ENCODE peak calls at places on chromosomes 1 and 21, in six cellular contexts. One of them, this sample, is unnamed.

GRCh38 chr1:25084407-25084806 is 147.9 kb downstream of the SYF2 start:
- DNase-seq in heart right ventricle: no peak
- DNase-seq in left lung: no peak
- DNase-seq in adrenal gland: no peak
- DNase-seq in lung: no peak
- DNase-seq in PC-9: no peak
- DNase-seq in this sample: no peak

GRCh38 chr1:205668951-205669340 is 11.4 kb downstream of the SLC45A3 start:
- DNase-seq in heart right ventricle: no peak
- DNase-seq in PC-9: no peak
- DNase-seq in left lung: no peak
- DNase-seq in lung: no peak
- DNase-seq in adrenal gland: no peak
- DNase-seq in this sample: no peak

GRCh38 chr1:204578867-204579664 is 62.9 kb downstream of the MDM4 start:
- DNase-seq in heart right ventricle: peak; percentile 28
- DNase-seq in lung: no peak
- DNase-seq in left lung: no peak
- DNase-seq in PC-9: no peak
- DNase-seq in adrenal gland: no peak
- DNase-seq in this sample: no peak

GRCh38 chr1:27403931-27404330 is 11.5 kb downstream of the GPR3 start:
- DNase-seq in adrenal gland: no peak
- DNase-seq in left lung: no peak
- DNase-seq in PC-9: no peak
- DNase-seq in heart right ventricle: no peak
- DNase-seq in lung: no peak
- DNase-seq in this sample: no peak

GRCh38 chr1:115302390-115302961 is 35.6 kb downstream of the NGF start:
- DNase-seq in heart right ventricle: no peak
- DNase-seq in lung: no peak
- DNase-seq in left lung: no peak
- DNase-seq in adrenal gland: no peak
- DNase-seq in PC-9: no peak
- DNase-seq in this sample: no peak

GRCh38 chr1:96384611-96385010 is 337.0 kb upstream of the PTBP2 start:
- DNase-seq in PC-9: no peak
- DNase-seq in heart right ventricle: no peak
- DNase-seq in lung: no peak
- DNase-seq in left lung: no peak
- DNase-seq in adrenal gland: no peak
- DNase-seq in this sample: no peak

GRCh38 chr1:209406111-209406654 is 177.3 kb upstream of the CAMK1G start:
- DNase-seq in heart right ventricle: no peak
- DNase-seq in PC-9: no peak
- DNase-seq in adrenal gland: no peak
- DNase-seq in left lung: no peak
- DNase-seq in lung: no peak
- DNase-seq in this sample: no peak

GRCh38 chr1:27060879-27061278 is 48.2 kb upstream of the TENT5B start:
- DNase-seq in lung: no peak
- DNase-seq in PC-9: no peak
- DNase-seq in heart right ventricle: no peak
- DNase-seq in adrenal gland: no peak
- DNase-seq in left lung: no peak
- DNase-seq in this sample: no peak

GRCh38 chr1:234972411-234973191 is 156.0 kb downstream of the TOMM20 start:
- DNase-seq in heart right ventricle: no peak
- DNase-seq in lung: no peak
- DNase-seq in left lung: no peak
- DNase-seq in adrenal gland: no peak
- DNase-seq in PC-9: no peak
- DNase-seq in this sample: no peak

GRCh38 chr1:234970371-234970730 is 158.3 kb downstream of the TOMM20 start:
- DNase-seq in adrenal gland: no peak
- DNase-seq in heart right ventricle: no peak
- DNase-seq in lung: no peak
- DNase-seq in left lung: no peak
- DNase-seq in PC-9: no peak
- DNase-seq in this sample: no peak

GRCh38 chr1:234970731-234971476 is 157.7 kb downstream of the TOMM20 start:
- DNase-seq in lung: peak; percentile 61
- DNase-seq in adrenal gland: peak; percentile 75
- DNase-seq in PC-9: no peak
- DNase-seq in left lung: peak; percentile 75
- DNase-seq in heart right ventricle: peak; percentile 75
- DNase-seq in this sample: no peak

GRCh38 chr1:234973426-234974250 is 155.0 kb downstream of the TOMM20 start:
- DNase-seq in PC-9: no peak
- DNase-seq in adrenal gland: no peak
- DNase-seq in heart right ventricle: no peak
- DNase-seq in left lung: no peak
- DNase-seq in lung: no peak
- DNase-seq in this sample: no peak

GRCh38 chr1:234971586-234972297 is 156.9 kb downstream of the TOMM20 start:
- DNase-seq in adrenal gland: no peak
- DNase-seq in heart right ventricle: no peak
- DNase-seq in lung: no peak
- DNase-seq in left lung: no peak
- DNase-seq in PC-9: no peak
- DNase-seq in this sample: no peak
- H3K4me1 ChIP-seq in adrenal gland: peaks cover 60% of the 10 kb centered on the region
- H3K4me1 ChIP-seq in heart right ventricle: peaks cover 36% of the 10 kb centered on the region
- H3K4me1 ChIP-seq in lung: peaks cover 10% of the 10 kb centered on the region
- H3K4me1 ChIP-seq in left lung: peaks cover 77% of the 10 kb centered on the region
- H3K4me1 ChIP-seq in PC-9: peaks cover 61% of the 10 kb centered on the region
- H3K4me1 ChIP-seq in this sample: peaks cover 11% of the 10 kb centered on the region

GRCh38 chr1:1357871-1358432 is 403 bp downstream of the MXRA8 start:
- DNase-seq in adrenal gland: no peak
- DNase-seq in left lung: no peak
- DNase-seq in heart right ventricle: no peak
- DNase-seq in lung: no peak
- DNase-seq in PC-9: peak; percentile 25
- DNase-seq in this sample: no peak
- H3K4me3 ChIP-seq in adrenal gland: no peak overlapping the region
- H3K4me3 ChIP-seq in left lung: peak overlapping the region; percentile 40
- H3K4me3 ChIP-seq in heart right ventricle: peak overlapping the region; percentile 52
- H3K4me3 ChIP-seq in lung: peak overlapping the region; percentile 37
- H3K4me3 ChIP-seq in PC-9: no peak overlapping the region
- H3K4me3 ChIP-seq in this sample: peak overlapping the region; percentile 43

GRCh38 chr1:20974069-20974468 is 187.0 kb upstream of the HP1BP3 start:
- DNase-seq in adrenal gland: no peak
- DNase-seq in lung: no peak
- DNase-seq in left lung: no peak
- DNase-seq in heart right ventricle: no peak
- DNase-seq in PC-9: no peak
- DNase-seq in this sample: no peak
- H3K27ac ChIP-seq in adrenal gland: no peak overlapping the region
- H3K27ac ChIP-seq in lung: no peak overlapping the region
- H3K27ac ChIP-seq in left lung: no peak overlapping the region
- H3K27ac ChIP-seq in heart right ventricle: no peak overlapping the region
- H3K27ac ChIP-seq in PC-9: no peak overlapping the region
- H3K27ac ChIP-seq in this sample: no peak overlapping the region

GRCh38 chr21:42460391-42461184 is 35.4 kb downstream of the RSPH1 start:
- DNase-seq in adrenal gland: no peak
- DNase-seq in PC-9: peak; percentile 63
- DNase-seq in heart right ventricle: no peak
- DNase-seq in left lung: no peak
- DNase-seq in lung: no peak
- DNase-seq in this sample: no peak
- H3K4me1 ChIP-seq in adrenal gland: no peaks in the 10 kb centered on the region
- H3K4me1 ChIP-seq in PC-9: peaks cover 18% of the 10 kb centered on the region
- H3K4me1 ChIP-seq in heart right ventricle: no peaks in the 10 kb centered on the region
- H3K4me1 ChIP-seq in left lung: peaks cover 10% of the 10 kb centered on the region
- H3K4me1 ChIP-seq in lung: peaks cover 6% of the 10 kb centered on the region
- H3K4me1 ChIP-seq in this sample: peaks cover 6% of the 10 kb centered on the region

DNA sequence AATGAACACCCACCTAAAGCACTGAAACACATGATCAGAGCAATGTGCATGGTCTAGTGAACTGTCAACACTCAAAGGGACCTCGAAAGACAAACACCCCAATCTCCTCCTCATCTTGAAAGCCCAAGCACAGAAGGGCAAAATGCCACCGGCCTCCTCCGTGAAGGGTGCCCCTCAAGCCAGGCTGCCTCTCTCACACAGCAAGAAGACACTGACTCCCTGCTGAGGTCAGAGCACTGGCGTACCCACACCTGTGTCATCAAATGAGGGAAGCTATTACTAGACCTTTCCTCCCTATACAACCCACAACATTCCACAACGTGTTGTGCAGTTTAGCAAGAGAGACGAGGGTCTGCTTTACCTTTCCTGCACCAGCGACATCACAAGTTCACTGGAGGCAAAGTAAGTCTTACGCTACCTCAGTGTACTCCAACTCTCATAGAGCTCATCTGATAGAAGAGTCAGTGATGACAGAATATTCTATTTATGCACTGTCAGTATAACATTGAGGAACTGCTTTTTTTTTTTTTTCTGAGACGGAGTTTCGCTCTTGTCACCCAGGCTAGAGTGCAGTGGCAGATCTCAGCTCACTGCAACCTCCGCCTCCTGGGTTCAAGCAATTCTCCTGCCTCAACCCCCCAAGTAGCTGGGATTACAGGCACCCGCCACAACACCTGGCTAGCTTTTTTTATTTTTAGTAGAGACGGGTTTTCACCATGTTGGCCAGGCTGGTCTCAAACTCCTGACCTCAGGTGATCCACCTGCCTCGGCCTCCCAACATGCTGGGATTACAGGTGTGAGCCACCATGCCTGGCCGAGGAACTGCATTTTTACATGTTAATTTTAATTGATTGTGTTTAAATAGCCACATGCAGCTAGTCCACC is 3.3 kb downstream of the SH3BP5L start:
- DNase-seq in heart right ventricle: no peak
- DNase-seq in adrenal gland: peak; percentile 24
- DNase-seq in lung: no peak
- DNase-seq in left lung: no peak
- DNase-seq in PC-9: no peak
- DNase-seq in this sample: no peak
- H3K4me3 ChIP-seq in heart right ventricle: peak overlapping the region; percentile 10
- H3K4me3 ChIP-seq in adrenal gland: no peak overlapping the region
- H3K4me3 ChIP-seq in lung: no peak overlapping the region
- H3K4me3 ChIP-seq in left lung: no peak overlapping the region
- H3K4me3 ChIP-seq in PC-9: no peak overlapping the region
- H3K4me3 ChIP-seq in this sample: no peak overlapping the region

DNA sequence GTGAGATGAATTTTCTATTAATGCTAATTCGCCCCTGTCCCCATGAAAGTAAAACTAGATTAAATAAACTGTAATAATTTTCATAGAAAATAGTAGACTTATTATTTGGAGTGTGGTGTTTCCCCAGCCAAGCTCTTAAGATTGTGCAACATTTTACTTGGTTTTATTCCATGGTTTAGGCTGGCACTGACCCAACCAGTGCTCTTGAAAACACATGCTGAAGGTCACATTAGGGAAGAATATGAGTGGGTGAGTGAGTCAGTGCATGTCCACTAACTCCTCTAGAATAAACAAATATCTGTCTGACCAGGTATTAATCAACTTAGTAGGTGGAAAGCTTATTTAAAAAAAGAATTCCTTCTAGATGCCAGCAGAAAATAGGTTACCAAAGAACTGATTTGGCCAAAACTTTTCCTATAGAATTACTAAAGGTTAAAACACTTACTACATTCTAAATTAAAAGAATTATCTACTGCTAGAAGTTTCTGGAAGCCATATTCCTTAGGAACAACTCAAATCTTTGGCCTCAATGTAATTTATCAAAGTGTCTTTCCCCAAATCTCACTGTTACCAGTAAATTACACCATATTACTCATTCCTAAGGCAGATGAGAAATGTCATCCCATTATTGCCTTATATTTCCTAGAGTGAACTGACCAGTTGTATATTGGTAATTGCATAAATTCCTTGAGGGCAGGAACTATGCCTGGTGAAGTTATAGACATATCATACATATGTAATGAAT is 89.7 kb upstream of the RGS1 start:
- DNase-seq in lung: peak; percentile 82
- DNase-seq in left lung: peak; percentile 61
- DNase-seq in PC-9: peak; percentile 62
- DNase-seq in adrenal gland: peak; percentile 91
- DNase-seq in heart right ventricle: peak; percentile 75
- DNase-seq in this sample: no peak
- H3K27ac ChIP-seq in lung: no peak overlapping the region
- H3K27ac ChIP-seq in left lung: peak overlapping the region; percentile 77
- H3K27ac ChIP-seq in PC-9: peak overlapping the region; percentile 49
- H3K27ac ChIP-seq in adrenal gland: peak overlapping the region; percentile 51
- H3K27ac ChIP-seq in heart right ventricle: no peak overlapping the region
- H3K27ac ChIP-seq in this sample: no peak overlapping the region

GRCh38 chr1:99764909-99765308 is 1.5 kb downstream of the FRRS1 start:
- DNase-seq in PC-9: no peak
- DNase-seq in left lung: no peak
- DNase-seq in lung: no peak
- DNase-seq in heart right ventricle: no peak
- DNase-seq in adrenal gland: no peak
- DNase-seq in this sample: no peak

GRCh38 chr1:99766378-99766800 is at the start of gene FRRS1:
- DNase-seq in heart right ventricle: peak; percentile 60
- DNase-seq in PC-9: peak; percentile 95
- DNase-seq in lung: peak; percentile 83
- DNase-seq in adrenal gland: peak; percentile 72
- DNase-seq in left lung: peak; percentile 73
- DNase-seq in this sample: peak; percentile 67

GRCh38 chr1:99767996-99768524 is 1.6 kb upstream of the FRRS1 start:
- DNase-seq in PC-9: no peak
- DNase-seq in heart right ventricle: peak; percentile 17
- DNase-seq in left lung: no peak
- DNase-seq in adrenal gland: no peak
- DNase-seq in lung: no peak
- DNase-seq in this sample: no peak

GRCh38 chr1:99764439-99764838 is 2.0 kb downstream of the FRRS1 start:
- DNase-seq in heart right ventricle: no peak
- DNase-seq in PC-9: no peak
- DNase-seq in left lung: no peak
- DNase-seq in lung: no peak
- DNase-seq in adrenal gland: no peak
- DNase-seq in this sample: no peak

DNA sequence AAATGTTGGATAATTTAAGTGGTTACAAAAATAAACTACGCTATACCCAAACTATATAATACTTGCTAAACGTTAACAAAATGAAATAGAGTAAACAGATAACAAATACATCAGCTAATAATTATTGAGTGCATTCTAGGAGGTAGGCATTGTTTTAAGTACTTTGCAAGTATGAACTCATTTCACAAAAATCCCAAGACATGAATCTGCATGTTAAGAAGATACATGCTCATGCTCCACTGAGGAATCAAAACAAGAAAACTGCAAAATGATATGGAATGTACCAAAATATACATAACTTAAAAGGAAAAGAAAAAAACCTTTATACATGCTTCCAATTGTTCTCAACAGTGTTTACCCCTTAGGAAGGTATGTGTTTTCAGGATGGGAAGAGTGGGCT is 2.5 kb downstream of the FRRS1 start:
- DNase-seq in left lung: no peak
- DNase-seq in lung: no peak
- DNase-seq in adrenal gland: no peak
- DNase-seq in PC-9: no peak
- DNase-seq in heart right ventricle: no peak
- DNase-seq in this sample: no peak
- H3K4me1 ChIP-seq in left lung: peaks cover 24% of the 10 kb centered on the region
- H3K4me1 ChIP-seq in lung: peaks cover 3% of the 10 kb centered on the region
- H3K4me1 ChIP-seq in adrenal gland: peaks cover 41% of the 10 kb centered on the region
- H3K4me1 ChIP-seq in PC-9: peaks cover 19% of the 10 kb centered on the region
- H3K4me1 ChIP-seq in heart right ventricle: no peaks in the 10 kb centered on the region
- H3K4me1 ChIP-seq in this sample: no peaks in the 10 kb centered on the region

GRCh38 chr1:18948913-18949688 is 7.4 kb downstream of the IFFO2 start:
- DNase-seq in heart right ventricle: no peak
- DNase-seq in adrenal gland: peak; percentile 76
- DNase-seq in lung: no peak
- DNase-seq in left lung: no peak
- DNase-seq in PC-9: no peak
- DNase-seq in this sample: no peak
- H3K4me3 ChIP-seq in heart right ventricle: peak overlapping the region; percentile 49
- H3K4me3 ChIP-seq in adrenal gland: no peak overlapping the region
- H3K4me3 ChIP-seq in lung: no peak overlapping the region
- H3K4me3 ChIP-seq in left lung: no peak overlapping the region
- H3K4me3 ChIP-seq in PC-9: no peak overlapping the region
- H3K4me3 ChIP-seq in this sample: no peak overlapping the region

This sample was measured in iPS DF 6.9.